ENCODE peak calls at places on chromosomes 1 and 21, in nine cellular contexts. O is ELR, F is nucleus accumbens, A is pancreas, Q is left ventricle myocardium superior, D is spleen, N is HEK293T, W is posterior cingulate gyrus, V is EH. P is an unnamed sample.

GRCh38 chr1:46800742-46801141 is 1.9 kb downstream of the CYP4B1 start:
- DNase-seq in O (no peak), F (no peak), A (no peak), Q (no peak), D (no peak), N (no peak), W (no peak), V (no peak), P (no peak)

GRCh38 chr1:59393211-59394180 is 96.6 kb downstream of the FGGY start:
- DNase-seq in O (no peak), F (no peak), A (peak; percentile 75), Q (peak; percentile 82), D (no peak), N (peak; percentile 61), W (peak; percentile 79), V (peak; percentile 82), P (no peak)

GRCh38 chr1:21318714-21319159 is 28.5 kb upstream of the ECE1 start:
- DNase-seq in O (no peak), F (no peak), A (peak; percentile 89), Q (peak; percentile 93), D (no peak), N (peak; percentile 73), W (no peak), V (peak; percentile 53), P (no peak)

GRCh38 chr1:154148787-154149186 is 6.1 kb downstream of the NUP210L start:
- DNase-seq in O (no peak), F (no peak), A (no peak), Q (no peak), D (no peak), N (no peak), W (no peak), V (no peak), P (no peak)

GRCh38 chr1:99546432-99547416 is 99.2 kb upstream of the PALMD start:
- DNase-seq in O (peak; percentile 58), F (no peak), A (no peak), Q (no peak), D (no peak), N (no peak), W (no peak), V (peak; percentile 65), P (no peak)

GRCh38 chr1:2926447-2927055 is 94.7 kb upstream of the ACTRT2 start:
- DNase-seq in O (no peak), F (no peak), A (no peak), Q (no peak), D (no peak), N (no peak), W (no peak), V (no peak), P (no peak)

GRCh38 chr21:44941567-44941966 is 1.7 kb downstream of the SLX9 start:
- DNase-seq in O (no peak), F (no peak), A (no peak), Q (no peak), D (peak; percentile 73), N (no peak), W (peak; percentile 36), V (no peak), P (no peak)

GRCh38 chr1:219278288-219278687 is 104.6 kb downstream of the LYPLAL1 start:
- DNase-seq in O (no peak), F (no peak), A (no peak), Q (no peak), D (no peak), N (no peak), W (no peak), V (peak; percentile 58), P (no peak)

GRCh38 chr1:154847891-154848290 is 22.2 kb downstream of the KCNN3 start:
- DNase-seq in O (no peak), F (no peak), A (no peak), Q (peak; percentile 62), D (no peak), N (no peak), W (peak; percentile 93), V (peak; percentile 28), P (no peak)

GRCh38 chr1:198686069-198686728 is 47.4 kb downstream of the PTPRC start:
- DNase-seq in O (peak; percentile 83), F (no peak), A (no peak), Q (no peak), D (no peak), N (no peak), W (no peak), V (peak; percentile 70), P (peak; percentile 19)

GRCh38 chr1:200351826-200352549 is 57.8 kb downstream of the ZNF281 start:
- DNase-seq in O (peak; percentile 86), F (no peak), A (no peak), Q (no peak), D (no peak), N (no peak), W (no peak), V (peak; percentile 98), P (no peak)

GRCh38 chr1:209659909-209660308 is 7.7 kb upstream of the LAMB3 start:
- DNase-seq in O (peak; percentile 85), F (no peak), A (no peak), Q (no peak), D (no peak), N (no peak), W (no peak), V (no peak), P (no peak)

GRCh38 chr1:85569122-85569521 is 11.4 kb upstream of the CCN1 start:
- DNase-seq in O (peak; percentile 84), F (no peak), A (no peak), Q (no peak), D (no peak), N (no peak), W (no peak), V (peak; percentile 86), P (no peak)

GRCh38 chr1:212699839-212700596 is at the start of gene BATF3:
- DNase-seq in O (peak; percentile 58), F (no peak), A (peak; percentile 31), Q (peak; percentile 80), D (peak; percentile 88), N (no peak), W (peak; percentile 78), V (peak; percentile 52), P (no peak)

GRCh38 chr1:228208831-228209524 is 1.1 kb downstream of the OBSCN start:
- DNase-seq in O (no peak), F (no peak), A (no peak), Q (no peak), D (no peak), N (no peak), W (no peak), V (no peak), P (no peak)

GRCh38 chr1:237864338-237865244 is 26.1 kb downstream of the ZP4 start:
- DNase-seq in O (peak; percentile 58), F (no peak), A (peak; percentile 67), Q (peak; percentile 85), D (peak; percentile 81), N (peak; percentile 79), W (peak; percentile 91), V (no peak), P (peak; percentile 89)

GRCh38 chr1:28313710-28314510 is 14.9 kb upstream of the MED18 start:
- DNase-seq in O (peak; percentile 70), F (no peak), A (peak; percentile 81), Q (no peak), D (peak; percentile 90), N (no peak), W (no peak), V (peak; percentile 45), P (peak; percentile 62)

GRCh38 chr1:2529776-2530500 is at the start of gene HES5:
- DNase-seq in O (no peak), F (no peak), A (no peak), Q (peak; percentile 60), D (no peak), N (no peak), W (peak; percentile 89), V (no peak), P (no peak)

GRCh38 chr1:10916311-10916710 is 96.1 kb upstream of the TARDBP start:
- DNase-seq in O (no peak), F (no peak), A (no peak), Q (no peak), D (peak; percentile 62), N (no peak), W (peak; percentile 24), V (no peak), P (no peak)

GRCh38 chr1:13823126-13823880 is 123.3 kb downstream of the PRDM2 start:
- DNase-seq in O (no peak), F (no peak), A (no peak), Q (no peak), D (no peak), N (no peak), W (no peak), V (no peak), P (no peak)